ENCODE peak calls at places on chromosome 1, in seven cellular contexts. K, G, N, E, D, P and V are unnamed samples.
A peak's percentile ranks its signal among the peaks of the same experiment; 100 is the strongest.

GRCh38 chr1:2441746-2442145 is 29.4 kb upstream of the PEX10 start:
- DNase-seq in E (no peak), D (no peak), P (no peak), N (no peak), G (no peak), K (no peak), V (no peak)

GRCh38 chr1:160971618-160972056 is 17.0 kb upstream of the ITLN2 start:
- DNase-seq in N (no peak), P (no peak), E (peak; percentile 79), G (no peak), D (no peak), K (no peak), V (no peak)

GRCh38 chr1:193077991-193078390 is 18.6 kb downstream of the RO60 start:
- DNase-seq in G (no peak), N (no peak), E (no peak), D (no peak), K (no peak), P (no peak), V (no peak)

GRCh38 chr1:1418464-1419362 is 2.4 kb downstream of the ANKRD65 start:
- DNase-seq in D (no peak), E (no peak), K (no peak), G (no peak), N (no peak), P (no peak), V (no peak)

GRCh38 chr1:230361941-230362340 is 64.2 kb downstream of the PGBD5 start:
- DNase-seq in G (no peak), P (no peak), N (no peak), K (no peak), E (no peak), D (no peak), V (no peak)

GRCh38 chr1:221598122-221598521 is 143.8 kb downstream of the DUSP10 start:
- DNase-seq in G (no peak), D (no peak), E (no peak), P (no peak), N (no peak), K (no peak), V (no peak)

GRCh38 chr1:53163291-53163768 is 20.9 kb upstream of the SLC1A7 start:
- DNase-seq in K (no peak), P (no peak), D (no peak), E (peak; percentile 53), N (no peak), G (no peak), V (no peak)

GRCh38 chr1:76302711-76303347 is 228.3 kb downstream of the ST6GALNAC3 start:
- DNase-seq in D (no peak), E (no peak), N (no peak), G (no peak), P (no peak), K (no peak), V (no peak)

GRCh38 chr1:230215049-230215448 is 148.0 kb downstream of the GALNT2 start:
- DNase-seq in N (peak; percentile 56), E (peak; percentile 34), P (peak; percentile 49), D (peak; percentile 44), G (no peak), K (peak; percentile 78), V (no peak)

GRCh38 chr1:84073266-84073665 is 70.8 kb upstream of the PRKACB start:
- DNase-seq in G (no peak), D (no peak), E (no peak), P (no peak), N (peak; percentile 47), K (no peak), V (no peak)

GRCh38 chr1:171081220-171081993 is 9.3 kb upstream of the FMO3 start:
- DNase-seq in K (no peak), N (peak; percentile 2), E (peak; percentile 42), P (no peak), D (no peak), G (no peak), V (no peak)

GRCh38 chr1:161998811-161999210 is 24.9 kb downstream of the OLFML2B start:
- DNase-seq in K (no peak), D (no peak), E (no peak), G (no peak), N (peak; percentile 61), P (no peak), V (peak; percentile 27)

GRCh38 chr1:70556541-70556940 is 145.5 kb downstream of the CTH start:
- DNase-seq in G (no peak), K (no peak), E (no peak), D (no peak), P (no peak), N (no peak), V (no peak)

GRCh38 chr1:27133158-27133557 is 21.8 kb downstream of the SLC9A1 start:
- DNase-seq in G (no peak), P (no peak), N (no peak), D (no peak), E (no peak), K (no peak), V (no peak)

GRCh38 chr1:198156111-198156744 is 570 bp upstream of the NEK7 start:
- DNase-seq in N (peak; percentile 78), P (peak; percentile 33), E (peak; percentile 84), D (peak; percentile 63), K (peak; percentile 67), G (peak; percentile 74), V (peak; percentile 63)
- TF ChIP-seq CTCF in N (peak; percentile 90), P (peak; percentile 63), E (peak; percentile 88), D (peak; percentile 67), K (peak; percentile 84), G (peak; percentile 85), V (peak; percentile 79)

DNA sequence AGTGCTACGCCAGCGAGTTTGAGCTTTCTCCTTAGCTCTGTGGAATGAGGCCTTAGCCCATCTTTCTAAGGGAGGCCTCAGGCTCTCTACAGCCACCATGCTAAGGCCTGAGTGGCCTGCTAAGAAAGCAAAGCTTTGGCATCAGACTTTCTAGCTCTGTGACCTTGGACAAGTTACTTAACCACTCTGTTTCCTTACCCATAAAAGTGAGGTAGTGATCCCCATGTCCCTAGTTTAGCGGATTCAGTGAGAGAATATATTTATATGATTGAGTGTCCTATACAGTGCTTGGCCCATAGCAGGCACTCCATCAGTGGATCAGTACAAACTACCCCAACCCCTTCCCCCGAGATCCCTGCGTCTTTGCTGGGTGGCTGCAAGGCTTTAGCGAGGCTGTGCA is 4.0 kb downstream of the POGK start:
- DNase-seq in G (no peak), D (no peak), N (no peak), K (no peak), E (no peak), P (no peak), V (no peak)
- H3K27ac ChIP-seq in G (no peak overlapping the region), D (peak overlapping the region; percentile 79), N (no peak overlapping the region), K (peak overlapping the region; percentile 21), E (no peak overlapping the region), P (peak overlapping the region; percentile 71), V (peak overlapping the region; percentile 36)

DNA sequence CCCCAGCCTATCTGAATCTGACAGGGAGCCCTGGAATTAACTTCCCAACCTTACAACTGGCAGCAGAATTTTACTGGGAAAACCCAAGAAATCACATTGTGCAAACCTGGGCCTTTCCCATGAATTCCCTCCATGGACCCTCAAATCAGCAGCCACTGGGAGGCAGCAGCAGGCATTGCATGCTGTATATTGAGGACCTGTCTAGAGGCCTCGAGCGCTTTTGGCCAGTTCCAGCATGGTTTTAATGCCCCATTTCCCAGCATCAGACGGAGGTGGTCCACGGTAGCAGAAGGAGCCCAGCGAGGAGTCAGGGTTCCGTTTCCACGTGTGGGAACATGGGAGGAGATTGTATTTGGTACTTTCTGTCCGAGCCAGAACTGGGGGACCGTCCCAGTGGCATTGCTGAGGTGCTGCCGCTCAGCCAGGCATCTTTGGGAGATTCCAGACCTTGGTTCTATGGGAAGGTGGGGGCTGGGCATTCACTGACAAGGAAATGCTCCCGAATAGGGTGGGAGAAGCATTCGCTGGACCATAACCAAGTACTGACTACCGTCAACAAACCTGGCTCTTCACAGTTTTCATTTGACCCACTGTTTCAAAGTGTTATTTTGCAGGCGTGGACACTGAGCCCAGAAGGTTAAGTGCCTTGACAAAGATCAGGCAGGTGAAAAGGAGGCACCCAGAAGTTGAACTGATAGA is 15.9 kb downstream of the BMP8A start:
- DNase-seq in K (no peak), P (no peak), G (no peak), D (no peak), E (peak; percentile 77), N (no peak), V (no peak)
- TF ChIP-seq CTCF in K (no peak), P (no peak), G (no peak), D (no peak), E (peak; percentile 43), N (peak; percentile 70), V (no peak)

GRCh38 chr1:199007423-199007822 is 368.6 kb downstream of the PTPRC start:
- DNase-seq in G (no peak), N (no peak), P (no peak), E (no peak), K (no peak), D (no peak), V (no peak)
- H3K27ac ChIP-seq in G (no peak overlapping the region), N (no peak overlapping the region), P (no peak overlapping the region), E (no peak overlapping the region), K (no peak overlapping the region), D (no peak overlapping the region), V (no peak overlapping the region)

DNA sequence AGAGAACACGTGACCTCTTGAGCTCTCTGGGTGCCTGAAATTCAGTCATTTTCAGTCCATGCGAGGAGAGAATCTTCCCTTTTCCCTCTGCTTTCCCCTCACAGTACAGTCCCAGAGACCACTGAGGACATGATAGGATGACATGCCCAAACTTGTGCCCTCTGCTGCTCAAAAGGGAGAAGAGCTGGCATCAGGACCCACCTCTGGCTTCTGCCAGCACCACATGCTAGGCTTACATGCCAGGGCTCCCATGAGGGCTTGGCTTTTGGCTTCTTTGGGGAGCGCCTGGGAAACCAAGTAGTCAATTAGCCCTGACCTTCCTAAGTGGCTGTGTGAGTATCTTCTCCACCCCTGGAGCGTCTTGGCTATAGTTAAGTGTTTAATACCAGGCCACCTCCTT is 13.8 kb upstream of the KCNQ4 start:
- DNase-seq in N (no peak), E (no peak), K (no peak), G (no peak), D (no peak), P (no peak), V (no peak)
- TF ChIP-seq CTCF in N (peak; percentile 43), E (peak; percentile 22), K (no peak), G (no peak), D (no peak), P (no peak), V (peak; percentile 8)

GRCh38 chr1:34794001-34794789 is 1.4 kb downstream of the GJA4 start:
- DNase-seq in P (no peak), D (no peak), K (no peak), G (no peak), N (no peak), E (no peak), V (no peak)
- H3K27ac ChIP-seq in P (peak overlapping the region; percentile 67), D (peak overlapping the region; percentile 77), K (no peak overlapping the region), G (no peak overlapping the region), N (no peak overlapping the region), E (no peak overlapping the region), V (no peak overlapping the region)

GRCh38 chr1:232211149-232211548 is 418.8 kb downstream of the SIPA1L2 start:
- DNase-seq in E (peak; percentile 78), G (no peak), K (no peak), P (no peak), D (no peak), N (no peak), V (no peak)
- TF ChIP-seq CTCF in E (peak; percentile 69), G (no peak), K (no peak), P (peak; percentile 20), D (no peak), N (peak; percentile 59), V (peak; percentile 29)